ENCODE peak calls at places on chromosomes 3 and 15, in four cellular contexts. K, W, C and U are unnamed samples.

GRCh38 chr3:111895079-111895478 is 36.0 kb downstream of the PHLDB2 start:
- DNase-seq in K (peak), W (peak), C (no peak), U (peak)

GRCh38 chr3:143648218-143648617 is 200.1 kb downstream of the SLC9A9 start:
- DNase-seq in K (no peak), W (peak), C (no peak), U (no peak)

GRCh38 chr3:49701388-49702077 is 12.2 kb downstream of the RNF123 start:
- DNase-seq in K (peak), W (peak), C (peak), U (no peak)

GRCh38 chr3:183844606-183845005 is 19.2 kb upstream of the MAP6D1 start:
- DNase-seq in K (peak), W (no peak), C (no peak), U (no peak)

GRCh38 chr15:26013946-26014345 is 150.8 kb upstream of the ATP10A start:
- DNase-seq in K (no peak), W (peak), C (no peak), U (no peak)

GRCh38 chr3:53974314-53974713 is 82.7 kb upstream of the SELENOK start:
- DNase-seq in K (no peak), W (no peak), C (no peak), U (no peak)

GRCh38 chr3:108250626-108251025 is 28.4 kb upstream of the IFT57 start:
- DNase-seq in K (no peak), W (no peak), C (no peak), U (no peak)

GRCh38 chr3:63353383-63353782 is 75.3 kb downstream of the SYNPR start:
- DNase-seq in K (no peak), W (no peak), C (no peak), U (no peak)

GRCh38 chr15:54815546-54815945 is 381.2 kb downstream of the RSL24D1 start:
- DNase-seq in K (no peak), W (no peak), C (no peak), U (no peak)

GRCh38 chr3:58058654-58059263 is 50.5 kb downstream of the FLNB start:
- DNase-seq in K (no peak), W (no peak), C (no peak), U (no peak)
- TF ChIP-seq JUNB in K (no peak), W (no peak), C (no peak), U (no peak)

DNA sequence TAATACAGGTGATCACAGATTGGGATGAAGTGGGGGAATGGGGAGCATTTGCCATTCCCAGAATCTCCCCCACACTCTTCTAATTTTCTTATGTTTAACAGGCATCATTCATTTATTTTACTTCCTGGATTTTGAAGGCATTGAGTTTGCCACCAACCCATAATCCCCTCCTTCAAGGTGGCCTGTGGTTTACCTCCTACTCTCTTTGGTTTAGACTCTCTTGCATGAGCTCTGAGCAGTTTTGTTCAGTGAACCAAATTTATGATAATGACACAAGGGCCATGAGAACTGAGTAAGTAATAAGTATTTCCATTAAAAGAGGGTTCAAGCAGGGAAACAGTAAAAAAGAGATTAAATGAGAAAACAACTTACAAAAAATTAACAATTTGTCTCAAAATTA is 703.1 kb upstream of the CFAP20DC start:
- DNase-seq in K (no peak), W (no peak), C (no peak), U (no peak)
- TF ChIP-seq JUNB in K (no peak), W (no peak), C (no peak), U (no peak)

DNA sequence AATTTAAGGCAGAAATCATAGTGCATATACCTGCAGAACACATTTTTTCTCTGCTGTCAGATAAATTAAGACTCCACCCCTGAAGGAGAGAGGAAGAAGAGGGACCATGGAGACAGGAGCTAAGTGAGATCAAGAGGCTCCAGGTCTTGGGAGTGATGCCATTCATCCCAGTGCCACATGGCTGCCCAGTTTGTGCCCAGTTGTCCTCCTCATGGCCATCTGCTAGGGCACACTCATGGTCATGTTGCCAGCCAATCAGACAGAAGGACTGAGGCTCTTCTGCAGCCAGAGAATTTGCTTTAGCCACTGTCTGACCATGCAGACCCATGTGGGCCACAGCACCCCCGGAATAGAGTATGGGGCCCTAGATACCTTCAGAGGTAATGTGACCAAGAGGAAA is 270.5 kb upstream of the PROK2 start:
- DNase-seq in K (no peak), W (no peak), C (no peak), U (no peak)
- TF ChIP-seq JUNB in K (no peak), W (no peak), C (no peak), U (no peak)

GRCh38 chr3:87158823-87159222 is 68.3 kb upstream of the CHMP2B start:
- DNase-seq in K (no peak), W (no peak), C (no peak), U (no peak)
- TF ChIP-seq JUNB in K (no peak), W (no peak), C (no peak), U (no peak)

GRCh38 chr3:65142476-65142875 is 454.7 kb upstream of the ADAMTS9 start:
- DNase-seq in K (no peak), W (peak), C (no peak), U (no peak)

GRCh38 chr3:65138531-65138930 is 450.7 kb upstream of the ADAMTS9 start:
- DNase-seq in K (no peak), W (no peak), C (no peak), U (no peak)
- TF ChIP-seq JUNB in K (no peak), W (no peak), C (no peak), U (no peak)

GRCh38 chr3:46076606-46077005 is 49.3 kb upstream of the XCR1 start:
- DNase-seq in K (no peak), W (no peak), C (no peak), U (no peak)
- TF ChIP-seq JUNB in K (no peak), W (no peak), C (no peak), U (no peak)